ENCODE peak calls at places on chromosomes 5 and 9, in six cellular contexts. N is HEK293T, F is ascending aorta, B is adrenal gland, K is kidney epithelial cell, T is NCI-H1417. G is an unnamed sample.

GRCh38 chr9:27447036-27447700 is 76.9 kb upstream of the IFNK start:
- DNase-seq in B (no peak), T (peak), K (no peak), F (no peak), N (no peak), G (no peak)

GRCh38 chr9:80649001-80649420 is 1040.3 kb downstream of the TLE1 start:
- DNase-seq in B (peak), K (no peak), T (no peak), N (no peak), F (no peak), G (no peak)

GRCh38 chr9:87436694-87437093 is 61.0 kb upstream of the DAPK1 start:
- DNase-seq in T (no peak), F (no peak), N (no peak), K (no peak), B (no peak), G (no peak)

GRCh38 chr5:33939863-33940262 is 3.7 kb downstream of the RXFP3 start:
- DNase-seq in B (no peak), T (no peak), F (no peak), K (no peak), N (no peak), G (no peak)

GRCh38 chr5:151033217-151033934 is 13.0 kb downstream of the GPX3 start:
- DNase-seq in N (no peak), T (no peak), K (no peak), F (no peak), B (no peak), G (no peak)

GRCh38 chr5:67465556-67466206 is 269.1 kb upstream of the CD180 start:
- DNase-seq in T (no peak), N (no peak), F (no peak), B (no peak), K (no peak), G (no peak)

GRCh38 chr5:25006734-25007133 is 362.0 kb upstream of the CDH10 start:
- DNase-seq in N (peak), B (no peak), K (peak), T (peak), F (no peak), G (no peak)

GRCh38 chr5:83331842-83332241 is 139.7 kb upstream of the VCAN start:
- DNase-seq in K (peak), T (no peak), N (no peak), F (no peak), B (no peak), G (no peak)

GRCh38 chr5:113614191-113614590 is 100.7 kb downstream of the YTHDC2 start:
- DNase-seq in B (no peak), T (no peak), F (no peak), K (no peak), N (no peak), G (no peak)

GRCh38 chr9:38062498-38063362 is 6.3 kb downstream of the SHB start:
- DNase-seq in B (no peak), N (no peak), K (no peak), T (peak), F (no peak), G (no peak)

GRCh38 chr5:607541-608285 is 4.4 kb upstream of the CEP72 start:
- DNase-seq in K (no peak), B (no peak), N (no peak), T (no peak), F (no peak), G (no peak)

GRCh38 chr9:96522371-96522770 is 72.4 kb downstream of the HABP4 start:
- DNase-seq in T (no peak), F (no peak), N (no peak), K (no peak), B (no peak), G (no peak)

G was measured in stimulated activated naive CD8-positive, alpha-beta T cell treated with anti-CD3 and anti-CD28 coated beads, Interleukin-15, Interleukin-2, amounts not matched to agents 100 U/mL and 50 U/mL, for 24 hours.